ENCODE peak calls at places on chromosomes 5 and 9, in four cellular contexts. S is RWPE1, X is SK-N-MC, T is dermis blood vessel endothelial cell. D is an unnamed sample.

GRCh38 chr9:94443039-94443722 is 111.7 kb upstream of the PCAT7 start:
- DNase-seq in S (peak), X (no peak), T (no peak), D (no peak)

GRCh38 chr9:21047315-21047714 is 15.9 kb upstream of the HACD4 start:
- DNase-seq in S (no peak), X (no peak), T (no peak), D (no peak)

GRCh38 chr5:91311697-91312501 is 71.2 kb downstream of the ARRDC3 start:
- DNase-seq in S (peak), X (peak), T (peak), D (peak)

GRCh38 chr5:61053937-61054336 is 108.3 kb downstream of the SMIM15 start:
- DNase-seq in X (no peak), T (no peak), S (no peak), D (no peak)

GRCh38 chr5:10634056-10634455 is 70.2 kb downstream of the ANKRD33B start:
- DNase-seq in X (no peak), T (peak), S (no peak), D (no peak)

GRCh38 chr5:179504600-179505396 is 45.6 kb upstream of the RUFY1 start:
- DNase-seq in X (no peak), S (no peak), T (no peak), D (no peak)

GRCh38 chr5:121974261-121974660 is 12.5 kb downstream of the SRFBP1 start:
- DNase-seq in T (no peak), S (no peak), X (peak), D (no peak)

GRCh38 chr9:136124976-136125692 is 6.5 kb upstream of the TMEM250 start:
- DNase-seq in S (no peak), T (no peak), X (no peak), D (no peak)

GRCh38 chr5:159104759-159105317 is 5.1 kb upstream of the EBF1 start:
- DNase-seq in S (no peak), X (no peak), T (no peak), D (no peak)

GRCh38 chr5:109700516-109701174 is 10.9 kb downstream of the MAN2A1 start:
- DNase-seq in X (no peak), T (no peak), S (no peak), D (no peak)

GRCh38 chr5:132500931-132501628 is 10.5 kb upstream of the IRF1 start:
- DNase-seq in T (peak), S (peak), X (no peak), D (peak)

GRCh38 chr5:151026674-151027073 is 6.3 kb downstream of the GPX3 start:
- DNase-seq in T (no peak), S (no peak), X (no peak), D (peak)

GRCh38 chr9:85172001-85172978 is 502.8 kb downstream of the NTRK2 start:
- DNase-seq in X (no peak), T (no peak), S (peak), D (peak)

GRCh38 chr5:16902846-16903245 is 33.2 kb downstream of the MYO10 start:
- DNase-seq in X (no peak), T (no peak), S (peak), D (no peak)

GRCh38 chr5:40781843-40782409 is 16.2 kb downstream of the PRKAA1 start:
- DNase-seq in X (no peak), S (no peak), T (peak), D (peak)

GRCh38 chr9:2039294-2040180 is 24.4 kb downstream of the SMARCA2 start:
- DNase-seq in T (no peak), X (no peak), S (no peak), D (no peak)

GRCh38 chr5:173745123-173745522 is 128.7 kb upstream of the BOD1 start:
- DNase-seq in T (no peak), X (no peak), S (no peak), D (no peak)

GRCh38 chr5:11557063-11557462 is 347.2 kb downstream of the CTNND2 start:
- DNase-seq in T (no peak), S (no peak), X (no peak), D (no peak)

GRCh38 chr5:42591026-42591425 is 165.6 kb upstream of the CCDC152 start:
- DNase-seq in S (no peak), X (no peak), T (no peak), D (peak)

GRCh38 chr9:137195525-137196220 is 4.9 kb downstream of the TPRN start:
- DNase-seq in T (no peak), X (no peak), S (no peak), D (no peak)

GRCh38 chr9:133534346-133535284 is at the start of gene ADAMTSL2:
- DNase-seq in S (peak), X (no peak), T (peak), D (no peak)

GRCh38 chr9:254516-254915 is 39.9 kb downstream of the DOCK8 start:
- DNase-seq in S (no peak), X (no peak), T (no peak), D (no peak)

GRCh38 chr5:35672995-35673394 is 55.3 kb downstream of the SPEF2 start:
- DNase-seq in X (no peak), S (no peak), T (no peak), D (no peak)

GRCh38 chr5:37774912-37775483 is 64.8 kb downstream of the GDNF start:
- DNase-seq in S (no peak), X (no peak), T (peak), D (no peak)

GRCh38 chr9:82273121-82273520 is 284.5 kb downstream of the SPATA31D1 start:
- DNase-seq in X (no peak), T (no peak), S (no peak), D (no peak)

GRCh38 chr9:33480094-33480493 is 6.4 kb upstream of the NOL6 start:
- DNase-seq in T (no peak), S (no peak), X (no peak), D (no peak)

GRCh38 chr5:154118832-154119442 is 71.6 kb upstream of the GALNT10 start:
- DNase-seq in T (no peak), X (no peak), S (peak), D (no peak)

GRCh38 chr5:472076-472655 is 29.2 kb downstream of the EXOC3 start:
- DNase-seq in S (no peak), T (peak), X (no peak), D (no peak)

GRCh38 chr9:120080781-120081180 is 499.2 kb downstream of the CDK5RAP2 start:
- DNase-seq in S (no peak), T (no peak), X (no peak), D (no peak)

GRCh38 chr9:130825051-130825651 is 9.9 kb upstream of the ABL1 start:
- DNase-seq in S (peak), X (no peak), T (no peak), D (no peak)

GRCh38 chr9:108776920-108777650 is 78.7 kb downstream of the ACTL7B start:
- DNase-seq in X (no peak), T (peak), S (no peak), D (no peak)

GRCh38 chr9:134813841-134814240 is 66.8 kb upstream of the FCN2 start:
- DNase-seq in X (no peak), T (no peak), S (no peak), D (no peak)

GRCh38 chr5:33854733-33855151 is 37.0 kb downstream of the ADAMTS12 start:
- DNase-seq in S (no peak), T (peak), X (no peak), D (no peak)

GRCh38 chr9:9061599-9061998 is 1262.0 kb upstream of the DMAC1 start:
- DNase-seq in S (no peak), T (no peak), X (no peak), D (no peak)

GRCh38 chr5:91189480-91190332 is 193.4 kb downstream of the ARRDC3 start:
- DNase-seq in X (no peak), T (peak), S (no peak), D (no peak)

D was measured in gastrocnemius medialis.